ENCODE peak calls at places on chromosomes 2 and 18, in nine cellular contexts. W, F, B, Z, E, J, V, K and M are unnamed samples.

GRCh38 chr2:65477590-65477989 is 45.2 kb upstream of the SPRED2 start:
- DNase-seq in W (no peak), F (no peak), B (no peak), Z (no peak), E (no peak), J (no peak), V (no peak), K (no peak), M (no peak)

GRCh38 chr18:11387880-11388279 is 221.5 kb upstream of the SLC35G4 start:
- DNase-seq in W (no peak), F (peak; percentile 36), B (no peak), Z (peak; percentile 64), E (peak; percentile 48), J (no peak), V (peak; percentile 59), K (peak; percentile 23), M (no peak)

GRCh38 chr2:16281451-16282330 is 341.3 kb downstream of the MYCN start:
- DNase-seq in W (no peak), F (peak; percentile 79), B (peak; percentile 13), Z (peak; percentile 59), E (peak; percentile 51), J (peak; percentile 35), V (no peak), K (no peak), M (peak; percentile 36)

GRCh38 chr2:176157499-176158305 is 595 bp downstream of the HOXD3 start:
- DNase-seq in W (no peak), F (no peak), B (peak; percentile 27), Z (peak; percentile 52), E (no peak), J (no peak), V (no peak), K (no peak), M (peak; percentile 80)

GRCh38 chr2:111975053-111975552 is 76.7 kb downstream of the MERTK start:
- DNase-seq in W (peak; percentile 65), F (no peak), B (no peak), Z (peak; percentile 99), E (no peak), J (peak; percentile 63), V (peak; percentile 90), K (no peak), M (no peak)

GRCh38 chr2:3639653-3640052 is 18.3 kb upstream of the ALLC start:
- DNase-seq in W (no peak), F (no peak), B (no peak), Z (no peak), E (no peak), J (no peak), V (no peak), K (no peak), M (no peak)

GRCh38 chr2:150126143-150126725 is 361.2 kb downstream of the RND3 start:
- DNase-seq in W (no peak), F (no peak), B (no peak), Z (peak; percentile 95), E (no peak), J (no peak), V (peak; percentile 41), K (peak; percentile 53), M (peak; percentile 21)

GRCh38 chr2:118748245-118748885 is 99.1 kb downstream of the EN1 start:
- DNase-seq in W (no peak), F (no peak), B (no peak), Z (no peak), E (no peak), J (no peak), V (no peak), K (no peak), M (no peak)

GRCh38 chr18:22250591-22250996 is 81.2 kb downstream of the GATA6 start:
- DNase-seq in W (no peak), F (no peak), B (no peak), Z (peak; percentile 87), E (no peak), J (no peak), V (no peak), K (no peak), M (no peak)

GRCh38 chr2:128727914-128728313 is 409.2 kb upstream of the HS6ST1 start:
- DNase-seq in W (peak; percentile 65), F (peak; percentile 30), B (peak; percentile 74), Z (no peak), E (peak; percentile 96), J (no peak), V (peak; percentile 75), K (peak; percentile 72), M (no peak)

GRCh38 chr2:159298967-159299366 is 12.5 kb upstream of the WDSUB1 start:
- DNase-seq in W (no peak), F (no peak), B (no peak), Z (no peak), E (no peak), J (no peak), V (no peak), K (no peak), M (no peak)

GRCh38 chr2:195343942-195344530 is 313.0 kb upstream of the SLC39A10 start:
- DNase-seq in W (no peak), F (no peak), B (peak; percentile 6), Z (peak; percentile 13), E (peak; percentile 22), J (no peak), V (peak; percentile 21), K (no peak), M (no peak)

GRCh38 chr2:73088703-73089102 is 17.2 kb upstream of the SFXN5 start:
- DNase-seq in W (no peak), F (no peak), B (no peak), Z (no peak), E (no peak), J (no peak), V (no peak), K (no peak), M (no peak)

GRCh38 chr18:23077493-23078256 is 57.6 kb upstream of the CABLES1 start:
- DNase-seq in W (no peak), F (peak; percentile 22), B (peak; percentile 37), Z (peak; percentile 43), E (peak; percentile 28), J (peak; percentile 9), V (no peak), K (no peak), M (no peak)

GRCh38 chr2:95698166-95698565 is 106.4 kb downstream of the TRIM43 start:
- DNase-seq in W (no peak), F (no peak), B (no peak), Z (peak; percentile 68), E (no peak), J (no peak), V (peak; percentile 26), K (no peak), M (no peak)

GRCh38 chr2:12251121-12251520 is 465.6 kb upstream of the TRIB2 start:
- DNase-seq in W (no peak), F (no peak), B (no peak), Z (no peak), E (no peak), J (no peak), V (no peak), K (no peak), M (no peak)

GRCh38 chr2:197515277-197515797 is 529 bp upstream of the MOB4 start:
- DNase-seq in W (no peak), F (no peak), B (no peak), Z (no peak), E (no peak), J (no peak), V (no peak), K (no peak), M (peak; percentile 7)